ENCODE peak calls at places on chromosomes 3 and 15, in seven cellular contexts. Y, Z, C, X, Q, V and S are unnamed samples.

GRCh38 chr15:31598620-31599019 is 272.0 kb downstream of the KLF13 start:
- DNase-seq in X (no peak), V (no peak), Y (no peak), Q (no peak), Z (no peak), C (no peak), S (no peak)

GRCh38 chr3:2937578-2937977 is 172.6 kb downstream of the IL5RA start:
- DNase-seq in C (no peak), X (no peak), V (no peak), Q (no peak), Z (no peak), Y (no peak), S (no peak)

GRCh38 chr3:158105710-158106438 is at the start of gene SHOX2:
- DNase-seq in V (no peak), Q (peak; percentile 81), Z (peak; percentile 46), Y (peak; percentile 78), C (peak; percentile 82), X (no peak), S (peak; percentile 81)

GRCh38 chr3:36494461-36495109 is 114.3 kb downstream of the STAC start:
- DNase-seq in Y (no peak), V (no peak), X (no peak), C (peak; percentile 91), Z (no peak), Q (no peak), S (peak; percentile 53)

GRCh38 chr3:52181543-52181942 is 16.4 kb upstream of the ALAS1 start:
- DNase-seq in X (no peak), Q (peak; percentile 28), C (peak; percentile 53), V (no peak), Y (no peak), Z (no peak), S (peak; percentile 30)

GRCh38 chr15:34993877-34994276 is 5.8 kb upstream of the ZNF770 start:
- DNase-seq in Q (no peak), C (no peak), X (no peak), V (no peak), Y (no peak), Z (peak; percentile 75), S (no peak)

GRCh38 chr3:55013145-55013544 is 85.3 kb upstream of the LRTM1 start:
- DNase-seq in X (no peak), Z (no peak), V (no peak), C (no peak), Q (no peak), Y (peak; percentile 48), S (peak; percentile 12)

GRCh38 chr3:53175613-53176537 is 14.9 kb downstream of the PRKCD start:
- DNase-seq in Q (no peak), C (no peak), Y (no peak), Z (no peak), X (no peak), V (no peak), S (no peak)

GRCh38 chr3:143120716-143121239 is 1.2 kb downstream of the CHST2 start:
- DNase-seq in Z (peak; percentile 82), X (peak; percentile 22), Y (no peak), Q (peak; percentile 81), V (no peak), C (peak; percentile 55), S (peak; percentile 21)

GRCh38 chr15:76150508-76150907 is 90.7 kb downstream of the TMEM266 start:
- DNase-seq in Z (no peak), C (no peak), Q (no peak), Y (no peak), X (no peak), V (no peak), S (peak; percentile 69)

GRCh38 chr3:5431811-5432378 is 244.4 kb downstream of the EDEM1 start:
- DNase-seq in Z (no peak), C (no peak), V (no peak), X (no peak), Y (no peak), Q (no peak), S (no peak)

GRCh38 chr3:19254189-19254588 is 105.9 kb downstream of the KCNH8 start:
- DNase-seq in Q (no peak), Y (no peak), C (no peak), X (no peak), V (no peak), Z (no peak), S (no peak)

GRCh38 chr3:123394391-123395022 is 54.4 kb downstream of the ADCY5 start:
- DNase-seq in Q (no peak), C (no peak), Y (no peak), Z (no peak), V (no peak), X (no peak), S (no peak)

GRCh38 chr3:154181127-154181691 is 60.0 kb downstream of the ARHGEF26 start:
- DNase-seq in Q (no peak), X (no peak), V (no peak), Z (no peak), C (no peak), Y (no peak), S (no peak)

DNA sequence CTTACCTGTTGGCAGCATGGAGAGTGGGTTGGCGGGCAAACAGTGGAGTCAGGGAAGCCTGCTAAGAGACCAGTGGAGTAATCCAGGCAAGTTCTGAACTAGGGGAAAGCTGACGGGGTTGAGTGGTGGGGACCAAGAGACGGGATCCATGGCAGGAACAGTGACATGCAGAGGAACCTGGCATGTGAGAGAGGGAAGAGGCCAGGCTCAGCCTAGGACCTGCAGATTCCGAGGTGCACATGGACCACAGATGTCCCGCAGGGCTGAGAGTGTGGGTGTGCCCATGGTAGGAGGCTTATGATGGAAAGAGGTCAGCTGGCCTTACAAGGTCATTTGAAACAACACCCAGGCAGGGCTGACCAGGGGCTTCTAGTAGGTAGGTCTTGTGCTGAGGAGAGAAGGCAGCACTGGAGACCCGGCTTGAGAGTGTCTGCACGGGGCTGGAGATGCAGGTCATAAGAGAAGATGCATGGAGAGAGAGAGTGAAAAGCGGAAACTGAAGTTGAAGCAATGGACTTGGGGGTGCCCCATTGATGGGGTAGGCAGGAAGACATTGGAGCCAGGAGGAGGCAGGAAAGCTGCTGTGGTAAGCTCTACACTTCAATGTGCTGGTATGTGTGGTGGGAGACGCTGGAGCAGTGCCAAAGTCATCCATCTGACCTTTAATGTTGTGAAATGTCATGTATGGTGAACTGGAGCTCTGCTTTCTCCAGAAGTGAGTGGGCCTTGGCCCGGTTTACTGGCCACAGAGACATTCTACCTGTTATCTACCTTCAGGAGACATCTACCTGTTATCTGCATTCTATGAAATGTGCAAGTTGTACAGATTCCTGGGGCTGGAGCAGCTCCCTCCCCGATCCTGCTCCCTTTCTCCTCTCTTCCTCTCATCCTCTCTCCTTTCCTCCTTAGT is 4.6 kb downstream of the SPSB4 start:
- DNase-seq in Z (no peak), C (no peak), V (no peak), X (no peak), Y (no peak), Q (no peak), S (no peak)
- H3K36me3 ChIP-seq in Z (no peaks in the 10 kb centered on the region), C (no peaks in the 10 kb centered on the region), V (no peaks in the 10 kb centered on the region), X (no peaks in the 10 kb centered on the region), Y (no peaks in the 10 kb centered on the region), Q (no peaks in the 10 kb centered on the region), S (no peaks in the 10 kb centered on the region)

GRCh38 chr15:78340243-78341056 is at the start of gene CRABP1:
- DNase-seq in Z (no peak), X (no peak), Q (peak; percentile 94), V (no peak), C (peak; percentile 25), Y (no peak), S (no peak)

GRCh38 chr15:78338756-78339155 is 1.4 kb upstream of the CRABP1 start:
- DNase-seq in X (no peak), Q (no peak), C (peak; percentile 27), Z (no peak), V (no peak), Y (no peak), S (no peak)

GRCh38 chr15:78343431-78343830 is 3.3 kb downstream of the CRABP1 start:
- DNase-seq in C (no peak), X (no peak), V (no peak), Z (no peak), Q (no peak), Y (no peak), S (no peak)

GRCh38 chr15:78339559-78339958 is 594 bp upstream of the CRABP1 start:
- DNase-seq in Q (peak; percentile 69), Y (no peak), C (no peak), X (no peak), Z (no peak), V (no peak), S (no peak)

DNA sequence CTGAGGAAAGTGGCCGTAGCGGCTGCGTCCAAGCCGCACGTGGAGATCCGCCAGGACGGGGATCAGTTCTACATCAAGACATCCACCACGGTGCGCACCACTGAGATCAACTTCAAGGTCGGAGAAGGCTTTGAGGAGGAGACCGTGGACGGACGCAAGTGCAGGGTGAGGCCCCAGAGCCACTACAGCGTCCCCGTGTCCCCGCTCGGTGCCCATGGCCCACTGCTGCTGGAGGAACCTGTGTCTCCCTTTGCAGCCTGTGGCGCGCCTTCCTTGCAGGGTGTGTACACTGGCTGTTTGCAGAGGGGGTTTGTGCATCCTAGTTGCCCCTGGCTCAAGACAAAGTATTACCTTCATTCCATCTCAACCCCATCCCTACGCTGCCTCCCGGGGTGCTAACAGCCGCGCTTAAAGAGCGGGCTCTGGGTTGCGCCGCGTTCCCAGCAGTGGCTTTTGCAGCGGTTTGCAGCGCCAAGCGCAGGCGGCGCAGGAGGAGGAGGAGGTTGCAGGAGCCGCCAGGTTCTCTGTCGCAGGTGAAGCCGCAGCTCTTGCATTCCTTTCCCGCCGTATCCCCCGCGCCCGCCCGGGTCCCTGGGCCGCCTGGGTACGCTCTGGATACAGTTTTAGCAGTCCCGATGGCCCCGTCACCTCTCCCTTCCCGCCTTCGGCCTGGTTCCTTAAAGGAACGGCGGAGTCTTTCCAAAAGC is 1.1 kb downstream of the CRABP1 start:
- DNase-seq in Q (peak; percentile 88), X (no peak), V (no peak), Z (no peak), C (peak; percentile 8), Y (no peak), S (no peak)
- H3K4me3 ChIP-seq in Q (peak overlapping the region; percentile 85), X (no peak overlapping the region), V (peak overlapping the region; percentile 78), Z (no peak overlapping the region), C (no peak overlapping the region), Y (no peak overlapping the region), S (no peak overlapping the region)

DNA sequence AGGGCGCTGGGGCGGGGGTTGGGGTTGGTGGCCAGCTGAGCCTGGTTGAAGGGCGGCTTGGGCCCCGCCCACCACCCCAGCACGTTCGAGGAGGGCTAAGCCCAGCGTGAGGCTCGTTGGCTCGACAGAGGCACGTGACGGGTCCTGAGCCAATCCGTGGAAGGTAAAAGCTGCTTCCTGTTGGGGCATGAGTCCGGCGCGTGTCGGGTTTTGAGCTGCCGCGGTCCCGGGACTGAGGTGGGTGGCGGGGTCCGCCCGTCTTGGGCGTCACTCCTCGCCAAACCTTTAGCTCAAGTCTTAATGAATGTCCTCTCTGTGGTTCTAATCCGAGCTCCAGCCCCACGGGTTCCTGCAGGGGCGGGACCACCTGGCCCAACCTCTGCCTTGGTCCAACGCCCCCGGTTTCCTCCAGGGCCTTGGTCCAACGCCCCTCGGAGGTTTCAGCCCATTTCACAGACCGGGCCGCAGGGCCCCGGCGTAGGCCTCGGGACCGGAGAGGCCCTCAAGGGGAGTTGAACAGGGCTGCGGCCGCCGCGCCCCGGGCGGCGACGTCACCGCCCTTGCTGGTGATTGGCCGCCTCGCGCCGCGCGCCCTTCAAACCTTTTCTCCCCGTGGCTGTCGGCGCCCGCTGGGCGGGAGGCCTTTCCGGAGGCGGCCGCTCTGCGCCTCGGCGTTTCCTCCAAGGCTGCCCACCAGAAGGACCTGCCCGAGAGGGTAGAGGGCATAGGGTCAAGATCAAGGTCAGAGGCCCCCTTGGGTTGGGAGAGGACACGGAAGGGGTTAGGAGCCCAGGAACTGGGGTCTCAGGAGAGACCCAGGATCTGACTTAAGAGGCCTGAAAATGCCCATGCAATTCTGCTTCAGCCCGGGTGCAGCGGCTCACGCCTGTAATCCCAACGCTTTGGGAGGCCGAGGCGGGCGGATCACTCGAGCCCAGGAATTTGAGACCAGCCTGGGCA is at the start of gene RCCD1:
- DNase-seq in X (peak; percentile 77), Z (peak; percentile 94), Y (peak; percentile 97), V (no peak), C (peak; percentile 98), Q (peak; percentile 99), S (peak; percentile 97)
- H3K36me3 ChIP-seq in X (no peaks in the 10 kb centered on the region), Z (peaks cover 28% of the 10 kb centered on the region), Y (peaks cover 59% of the 10 kb centered on the region), V (peaks cover 20% of the 10 kb centered on the region), C (peaks cover 40% of the 10 kb centered on the region), Q (peaks cover 13% of the 10 kb centered on the region), S (peaks cover 48% of the 10 kb centered on the region)

GRCh38 chr3:71442648-71443047 is 140.9 kb downstream of the FOXP1 start:
- DNase-seq in V (no peak), C (no peak), Y (no peak), Z (no peak), X (no peak), Q (no peak), S (no peak)
- H3K4me3 ChIP-seq in V (no peak overlapping the region), C (no peak overlapping the region), Y (no peak overlapping the region), Z (no peak overlapping the region), X (peak overlapping the region; percentile 22), Q (no peak overlapping the region), S (no peak overlapping the region)